ENCODE peak calls at places on chromosomes 4 and X, in six cellular contexts. X, C, U, R, J and V are unnamed samples.

GRCh38 chr4:73661646-73662119 is 41.4 kb upstream of the RASSF6 start:
- DNase-seq in X (no peak), C (no peak), U (no peak), R (no peak), J (peak), V (peak)

GRCh38 chrX:2723316-2723879 is 28.4 kb upstream of the XG start:
- DNase-seq in X (no peak), C (no peak), U (no peak), R (no peak), J (no peak), V (no peak)

GRCh38 chr4:185359767-185360446 is 35.8 kb downstream of the LRP2BP start:
- DNase-seq in X (no peak), C (no peak), U (no peak), R (no peak), J (peak), V (no peak)

GRCh38 chr4:183383606-183384005 is 60.8 kb upstream of the CDKN2AIP start:
- DNase-seq in X (no peak), C (no peak), U (no peak), R (no peak), J (no peak), V (no peak)

GRCh38 chrX:148915474-148915873 is 415.1 kb downstream of the AFF2 start:
- DNase-seq in X (no peak), C (no peak), U (no peak), R (no peak), J (no peak), V (no peak)

GRCh38 chrX:44945736-44946135 is 72.7 kb downstream of the KDM6A start:
- DNase-seq in X (no peak), C (no peak), U (no peak), R (peak), J (peak), V (no peak)

GRCh38 chr4:31156221-31156620 is 436.1 kb downstream of the PCDH7 start:
- DNase-seq in X (no peak), C (no peak), U (no peak), R (no peak), J (no peak), V (no peak)

GRCh38 chr4:38306482-38307071 is 346.4 kb downstream of the PTTG2 start:
- DNase-seq in X (no peak), C (no peak), U (peak), R (no peak), J (no peak), V (no peak)

GRCh38 chrX:65706041-65706828 is 38.8 kb downstream of the MSN start:
- DNase-seq in X (no peak), C (no peak), U (no peak), R (no peak), J (no peak), V (peak)

GRCh38 chrX:15816886-15817285 is 26.6 kb downstream of the ZRSR2 start:
- DNase-seq in X (no peak), C (no peak), U (peak), R (no peak), J (no peak), V (no peak)

GRCh38 chrX:117996918-117997480 is 119.6 kb downstream of the KLHL13 start:
- DNase-seq in X (no peak), C (no peak), U (no peak), R (peak), J (no peak), V (no peak)

GRCh38 chr4:153142700-153143438 is 61.4 kb upstream of the TRIM2 start:
- DNase-seq in X (no peak), C (peak), U (no peak), R (peak), J (peak), V (peak)

GRCh38 chr4:139890810-139891209 is 225.2 kb downstream of the MGST2 start:
- DNase-seq in X (no peak), C (no peak), U (no peak), R (no peak), J (no peak), V (no peak)

GRCh38 chr4:94833394-94833793 is 75.6 kb downstream of the BMPR1B start:
- DNase-seq in X (no peak), C (no peak), U (no peak), R (no peak), J (no peak), V (no peak)

GRCh38 chr4:185965456-185966384 is 103.2 kb upstream of the TLR3 start:
- DNase-seq in X (no peak), C (no peak), U (peak), R (no peak), J (no peak), V (no peak)

GRCh38 chr4:142088906-142089305 is 452.5 kb downstream of the IL15 start:
- DNase-seq in X (no peak), C (no peak), U (no peak), R (no peak), J (no peak), V (no peak)

GRCh38 chrX:1385824-1386223 is 6.1 kb downstream of the SLC25A6 start:
- DNase-seq in X (no peak), C (no peak), U (no peak), R (no peak), J (no peak), V (no peak)

GRCh38 chr4:25439913-25440477 is 62.9 kb downstream of the ANAPC4 start:
- DNase-seq in X (no peak), C (peak), U (peak), R (peak), J (peak), V (peak)

GRCh38 chrX:63275127-63275526 is 76.0 kb downstream of the SPIN4 start:
- DNase-seq in X (no peak), C (peak), U (peak), R (peak), J (peak), V (peak)

GRCh38 chrX:137565921-137566745 is at the start of gene ZIC3:
- DNase-seq in X (no peak), C (no peak), U (no peak), R (no peak), J (no peak), V (no peak)

GRCh38 chr4:38135201-38135600 is 175.0 kb downstream of the PTTG2 start:
- DNase-seq in X (no peak), C (no peak), U (no peak), R (no peak), J (no peak), V (no peak)

GRCh38 chr4:25759101-25759500 is 103.5 kb downstream of the SLC34A2 start:
- DNase-seq in X (no peak), C (no peak), U (no peak), R (no peak), J (no peak), V (no peak)

GRCh38 chr4:177001271-177002175 is 208.8 kb upstream of the VEGFC start:
- DNase-seq in X (no peak), C (no peak), U (no peak), R (no peak), J (no peak), V (peak)

GRCh38 chr4:184937030-184937710 is 81.1 kb upstream of the HELT start:
- DNase-seq in X (no peak), C (no peak), U (no peak), R (no peak), J (no peak), V (no peak)

GRCh38 chrX:134813697-134814096 is 155.4 kb upstream of the PLAC1 start:
- DNase-seq in X (no peak), C (no peak), U (no peak), R (no peak), J (no peak), V (no peak)

GRCh38 chrX:133838761-133839676 is 146.4 kb downstream of the GPC3 start:
- DNase-seq in X (peak), C (peak), U (no peak), R (no peak), J (peak), V (peak)

GRCh38 chr4:80507077-80507476 is 171.5 kb downstream of the CFAP299 start:
- DNase-seq in X (no peak), C (no peak), U (no peak), R (no peak), J (peak), V (no peak)

GRCh38 chr4:1746265-1746691 is 25.0 kb downstream of the TACC3 start:
- DNase-seq in X (peak), C (peak), U (no peak), R (peak), J (peak), V (peak)

GRCh38 chr4:23384741-23385140 is 505.1 kb downstream of the PPARGC1A start:
- DNase-seq in X (no peak), C (no peak), U (no peak), R (no peak), J (no peak), V (no peak)

GRCh38 chr4:48976007-48976406 is 10.1 kb upstream of the CWH43 start:
- DNase-seq in X (no peak), C (no peak), U (no peak), R (no peak), J (no peak), V (no peak)

GRCh38 chr4:66097271-66097670 is 427.0 kb upstream of the EPHA5 start:
- DNase-seq in X (no peak), C (no peak), U (no peak), R (peak), J (no peak), V (no peak)

GRCh38 chr4:6118201-6118600 is 82.1 kb downstream of the JAKMIP1 start:
- DNase-seq in X (no peak), C (no peak), U (no peak), R (no peak), J (no peak), V (no peak)

GRCh38 chr4:86218721-86219481 is 141.0 kb downstream of the MAPK10 start:
- DNase-seq in X (no peak), C (no peak), U (no peak), R (no peak), J (no peak), V (no peak)

GRCh38 chr4:168183717-168184571 is 91.6 kb downstream of the ANXA10 start:
- DNase-seq in X (no peak), C (peak), U (peak), R (peak), J (peak), V (peak)

GRCh38 chr4:165766976-165767375 is 106.1 kb upstream of the TLL1 start:
- DNase-seq in X (no peak), C (no peak), U (no peak), R (no peak), J (no peak), V (no peak)

GRCh38 chr4:87547016-87547708 is 18.0 kb upstream of the SPARCL1 start:
- DNase-seq in X (no peak), C (no peak), U (no peak), R (no peak), J (no peak), V (no peak)

GRCh38 chr4:173509031-173510001 is 20.7 kb downstream of the HAND2 start:
- DNase-seq in X (no peak), C (no peak), U (no peak), R (no peak), J (no peak), V (no peak)

GRCh38 chrX:155086202-155086840 is 15.0 kb downstream of the BRCC3 start:
- DNase-seq in X (peak), C (peak), U (no peak), R (peak), J (peak), V (peak)

GRCh38 chrX:16666541-16666940 is 16.6 kb downstream of the S100G start:
- DNase-seq in X (no peak), C (no peak), U (no peak), R (no peak), J (no peak), V (no peak)

GRCh38 chr4:70463335-70463734 is 8.7 kb upstream of the MUC7 start:
- DNase-seq in X (no peak), C (no peak), U (no peak), R (no peak), J (no peak), V (no peak)

DNA sequence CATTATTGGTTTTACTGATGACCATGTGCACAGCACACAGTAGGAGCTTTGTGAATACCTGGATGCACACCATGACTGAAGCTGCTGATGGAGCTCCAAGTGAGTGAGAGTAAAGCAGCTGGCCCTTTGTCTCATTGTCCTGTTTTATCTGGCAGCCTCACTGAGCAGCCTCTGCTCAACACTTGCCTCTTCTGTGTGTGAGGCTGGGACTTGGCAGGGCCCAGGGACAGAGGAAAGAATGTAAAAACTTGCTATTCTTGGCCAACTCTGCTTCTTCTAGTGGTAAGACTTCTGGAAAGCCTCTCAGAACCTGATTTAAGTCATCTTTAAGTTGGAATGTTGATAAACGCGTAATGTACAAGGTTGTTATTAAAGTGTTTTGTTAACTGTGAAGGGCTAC is 61.4 kb downstream of the BEX1 start:
- DNase-seq in X (no peak), C (no peak), U (no peak), R (no peak), J (no peak), V (no peak)
- TF ChIP-seq MAX in X (no peak), C (no peak), U (no peak), R (no peak), J (no peak), V (no peak)

GRCh38 chr4:154977228-154977627 is 196.2 kb downstream of the RBM46 start:
- DNase-seq in X (no peak), C (no peak), U (no peak), R (no peak), J (no peak), V (no peak)
- TF ChIP-seq CEBPB in X (no peak), C (no peak), U (no peak), R (no peak), J (no peak), V (no peak)

GRCh38 chrX:123881330-123881729 is 21.5 kb downstream of the XIAP start:
- DNase-seq in X (no peak), C (no peak), U (no peak), R (no peak), J (no peak), V (no peak)

DNA sequence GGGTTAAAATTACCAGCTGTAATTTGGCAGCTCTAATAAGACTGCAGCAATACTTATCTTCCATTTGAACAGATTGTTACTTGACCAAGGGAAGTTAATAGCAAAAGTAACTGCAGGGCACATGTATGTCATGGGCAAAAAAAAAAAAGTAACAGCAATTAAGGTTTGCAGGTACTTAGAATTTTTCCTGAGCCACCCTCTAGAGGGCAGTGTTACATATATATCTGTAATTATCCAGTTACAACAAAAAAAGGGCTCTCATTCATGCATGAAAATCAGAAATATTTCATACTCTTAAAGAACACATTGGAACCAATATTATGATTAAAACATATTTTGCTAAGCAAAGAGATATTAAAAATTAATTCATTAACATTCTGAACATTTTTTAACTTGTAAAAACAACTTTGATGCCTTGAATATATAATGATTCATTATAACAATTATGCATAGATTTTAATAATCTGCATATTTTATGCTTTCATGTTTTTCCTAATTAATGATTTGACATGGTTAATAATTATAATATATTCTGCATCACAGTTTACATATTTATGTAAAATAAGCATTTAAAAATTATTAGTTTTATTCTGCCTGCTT is 25.1 kb downstream of the XIAP start:
- DNase-seq in X (no peak), C (no peak), U (no peak), R (peak), J (peak), V (peak)
- TF ChIP-seq MAX in X (no peak), C (no peak), U (no peak), R (no peak), J (no peak), V (no peak)

GRCh38 chr4:76655566-76656479 is 220.8 kb downstream of the SHROOM3 start:
- DNase-seq in X (no peak), C (no peak), U (no peak), R (no peak), J (no peak), V (no peak)
- TF ChIP-seq CEBPB in X (no peak), C (no peak), U (no peak), R (no peak), J (no peak), V (no peak)

DNA sequence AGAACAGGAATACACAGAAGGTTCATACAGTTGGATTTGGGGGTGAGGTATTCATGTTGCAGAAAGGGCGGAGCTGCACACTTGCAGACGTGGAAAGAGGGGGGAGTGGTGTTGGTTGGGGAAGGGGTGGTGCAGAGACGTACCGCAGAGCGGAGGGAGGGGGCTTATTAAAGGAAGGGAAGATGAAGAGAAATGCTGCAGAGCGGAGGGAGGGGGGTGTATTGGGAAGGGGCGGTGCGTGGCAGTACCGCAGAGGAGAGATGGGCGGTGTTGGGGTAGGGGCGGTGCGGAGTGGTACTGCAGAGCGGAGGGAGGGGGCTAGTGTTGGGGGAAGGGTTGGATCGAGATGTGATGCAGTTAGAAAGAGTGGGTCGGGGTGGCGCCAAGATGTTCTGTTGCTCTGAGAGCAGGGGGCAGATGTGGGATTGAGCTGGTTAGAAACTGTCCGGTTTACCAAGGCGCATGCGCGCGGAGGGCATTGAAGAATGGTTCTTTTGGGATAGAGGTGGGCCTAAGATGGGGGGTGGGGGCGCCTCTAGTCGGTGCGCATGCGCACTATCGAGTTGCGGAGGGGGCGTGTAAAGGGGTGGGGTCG is 900 bp downstream of the TRO start:
- DNase-seq in X (peak), C (no peak), U (no peak), R (peak), J (no peak), V (no peak)
- TF ChIP-seq MAX in X (no peak), C (no peak), U (no peak), R (no peak), J (no peak), V (no peak)

DNA sequence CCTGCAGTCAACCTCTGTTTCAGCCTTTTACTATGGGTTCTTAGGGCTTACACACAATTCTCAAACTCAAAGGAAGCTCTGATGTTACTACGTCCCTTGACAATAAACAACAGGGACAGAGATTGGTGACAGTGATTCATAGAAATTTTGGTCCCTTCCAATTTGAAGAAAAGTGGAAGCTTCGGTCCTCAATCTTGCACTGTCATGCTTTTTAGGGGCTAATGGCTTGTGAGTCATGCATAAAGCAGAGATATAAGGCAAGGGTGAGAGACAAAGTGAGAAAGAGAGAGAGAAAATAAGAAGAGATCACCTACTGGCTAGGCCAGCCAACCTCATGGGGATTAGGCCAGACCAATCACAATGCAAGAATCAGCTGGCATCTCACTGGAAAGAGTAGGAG is 63.2 kb upstream of the STARD8 start:
- DNase-seq in X (no peak), C (no peak), U (no peak), R (no peak), J (peak), V (no peak)
- TF ChIP-seq CEBPB in X (no peak), C (no peak), U (no peak), R (no peak), J (no peak), V (no peak)

DNA sequence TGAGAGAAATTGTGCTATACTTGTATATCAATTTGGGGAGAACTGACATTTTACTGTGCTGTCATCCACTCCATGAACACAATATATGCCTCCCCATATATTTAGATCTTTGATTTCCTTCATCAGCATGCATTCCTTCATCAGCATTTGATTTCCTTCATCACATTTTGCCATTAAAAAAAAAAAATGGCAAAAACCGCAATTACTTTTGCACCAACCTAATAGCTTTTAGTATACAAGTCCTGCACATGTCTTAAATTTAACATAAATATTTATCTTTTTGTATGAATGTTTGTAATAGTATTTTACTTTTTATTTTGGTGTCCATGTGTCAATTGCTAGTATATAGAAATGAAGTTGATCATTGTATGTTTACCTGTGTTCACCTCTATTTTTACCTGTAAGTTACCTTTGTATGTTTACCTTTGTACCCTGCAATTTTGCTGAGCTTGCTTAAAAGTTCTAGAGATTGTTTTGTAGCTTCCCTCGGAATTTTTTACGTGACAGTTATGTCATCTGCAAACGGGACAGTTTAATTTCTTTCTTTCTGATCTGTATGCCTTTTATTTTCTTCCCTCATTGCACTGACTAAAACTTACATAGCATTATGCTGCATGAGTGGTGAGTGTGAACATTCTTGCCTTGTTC is 86.2 kb downstream of the CPEB2 start:
- DNase-seq in X (no peak), C (no peak), U (no peak), R (no peak), J (no peak), V (no peak)
- TF ChIP-seq MAX in X (no peak), C (no peak), U (no peak), R (no peak), J (no peak), V (no peak)

DNA sequence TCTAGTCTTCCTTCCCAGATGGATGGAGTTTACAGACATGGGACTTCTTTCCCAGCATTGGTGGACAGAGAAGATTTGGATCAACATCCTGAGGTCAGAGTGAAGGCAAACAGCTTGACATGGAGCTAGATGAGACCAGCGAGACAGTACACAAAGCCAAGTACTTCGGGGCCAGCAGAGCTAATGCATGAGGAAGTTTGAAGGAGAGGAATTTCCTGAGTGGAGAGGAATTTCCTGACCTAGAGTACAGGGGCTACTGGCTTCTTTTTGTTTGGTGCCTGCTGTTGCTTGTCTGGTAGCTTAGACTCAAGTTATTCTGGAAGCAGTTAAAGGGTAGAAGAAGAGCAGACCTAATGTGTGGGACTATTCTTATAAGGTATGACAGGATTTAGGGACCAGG is 69.1 kb upstream of the EOLA2 start:
- DNase-seq in X (no peak), C (no peak), U (no peak), R (no peak), J (no peak), V (no peak)
- TF ChIP-seq CEBPB in X (no peak), C (no peak), U (no peak), R (no peak), J (no peak), V (no peak)

GRCh38 chr4:169272265-169272886 is 1.6 kb upstream of the SH3RF1 start:
- DNase-seq in X (no peak), C (no peak), U (peak), R (no peak), J (no peak), V (no peak)
- TF ChIP-seq MAX in X (no peak), C (peak), U (no peak), R (no peak), J (no peak), V (no peak)